ENCODE peak calls at places on chromosomes 7 and 10, in six cellular contexts. W, J, C, N, G and R are unnamed samples.

GRCh38 chr10:92387289-92387940 is 96.4 kb downstream of the MARCHF5 start:
- DNase-seq in W (no peak), G (peak), C (no peak), N (peak), J (peak), R (peak)

GRCh38 chr7:128069367-128070364 is 38.4 kb upstream of the LRRC4 start:
- DNase-seq in J (peak), W (no peak), G (no peak), C (no peak), N (no peak), R (no peak)

GRCh38 chr7:74233655-74234280 is 20.4 kb downstream of the RFC2 start:
- DNase-seq in J (no peak), G (peak), W (no peak), N (no peak), C (no peak), R (peak)

GRCh38 chr10:45444022-45444421 is 70.0 kb downstream of the ALOX5 start:
- DNase-seq in J (no peak), C (no peak), G (no peak), W (no peak), N (no peak), R (no peak)

GRCh38 chr10:1156921-1157614 is 100.9 kb downstream of the WDR37 start:
- DNase-seq in C (no peak), W (no peak), J (no peak), N (no peak), G (no peak), R (no peak)

GRCh38 chr10:17220652-17221100 is 7.4 kb upstream of the VIM start:
- DNase-seq in W (no peak), C (no peak), J (no peak), G (no peak), N (no peak), R (no peak)

GRCh38 chr7:148975896-148976295 is 52.4 kb downstream of the PDIA4 start:
- DNase-seq in C (no peak), G (no peak), N (no peak), J (no peak), W (no peak), R (no peak)

GRCh38 chr10:88194041-88194887 is 330.8 kb downstream of the PTEN start:
- DNase-seq in G (no peak), J (no peak), C (no peak), W (peak), N (no peak), R (no peak)